ENCODE peak calls at places on chromosomes 4 and X, in five cellular contexts. L, Z, U, M and F are unnamed samples.

GRCh38 chrX:1673337-1673736 is 58.5 kb downstream of the ASMT start:
- DNase-seq in M (peak; percentile 41), L (no peak), U (peak; percentile 44), Z (peak; percentile 64), F (peak; percentile 33)

GRCh38 chrX:66676990-66677389 is 38.1 kb upstream of the EDA2R start:
- DNase-seq in Z (no peak), U (peak; percentile 94), M (no peak), L (no peak), F (no peak)

GRCh38 chr4:102825261-102826071 is 1.9 kb downstream of the UBE2D3 start:
- DNase-seq in L (no peak), M (peak; percentile 6), U (peak; percentile 82), Z (peak; percentile 63), F (peak; percentile 11)

GRCh38 chrX:7215842-7216241 is 67.9 kb upstream of the PUDP start:
- DNase-seq in M (no peak), U (no peak), L (no peak), Z (no peak), F (no peak)

GRCh38 chr4:43843501-43843900 is 605.1 kb downstream of the KCTD8 start:
- DNase-seq in L (no peak), M (no peak), Z (no peak), U (peak; percentile 0), F (no peak)

GRCh38 chrX:136823175-136823574 is 42.4 kb upstream of the ARHGEF6 start:
- DNase-seq in U (peak; percentile 72), M (no peak), L (no peak), Z (no peak), F (no peak)

GRCh38 chr4:82044141-82044993 is 329.4 kb downstream of the HNRNPD start:
- DNase-seq in Z (peak; percentile 18), U (peak; percentile 35), M (peak; percentile 64), L (peak; percentile 68), F (peak; percentile 78)

GRCh38 chr4:108877821-108878220 is 115.0 kb upstream of the ETNPPL start:
- DNase-seq in U (no peak), L (no peak), Z (no peak), M (no peak), F (no peak)

GRCh38 chrX:53091354-53091753 is 2.6 kb upstream of the KANTR start:
- DNase-seq in U (no peak), M (no peak), L (no peak), Z (no peak), F (no peak)

GRCh38 chr4:791201-791865 is 34.6 kb downstream of the CPLX1 start:
- DNase-seq in L (no peak), M (no peak), U (no peak), Z (no peak), F (no peak)

GRCh38 chr4:138275946-138276621 is 33.9 kb upstream of the SLC7A11 start:
- DNase-seq in L (no peak), M (no peak), U (peak; percentile 94), Z (peak; percentile 68), F (no peak)

GRCh38 chr4:53987761-53988171 is 76.6 kb downstream of the CHIC2 start:
- DNase-seq in M (no peak), Z (peak; percentile 3), L (no peak), U (peak; percentile 84), F (no peak)

GRCh38 chr4:6749340-6750171 is 33.0 kb upstream of the KIAA0232 start:
- DNase-seq in U (peak; percentile 44), Z (peak; percentile 82), L (peak; percentile 89), M (no peak), F (no peak)

GRCh38 chr4:189202182-189202868 is 738.3 kb upstream of the FRG1 start:
- DNase-seq in U (peak; percentile 85), Z (peak; percentile 73), M (peak; percentile 53), L (peak; percentile 61), F (peak; percentile 72)

GRCh38 chrX:53087378-53087777 is 5.2 kb downstream of the TSPYL2 start:
- DNase-seq in L (no peak), U (no peak), M (no peak), Z (no peak), F (no peak)

GRCh38 chr4:2948895-2949781 is 14.1 kb downstream of the NOP14 start:
- DNase-seq in M (no peak), Z (peak; percentile 41), U (peak; percentile 43), L (no peak), F (no peak)

GRCh38 chrX:9788908-9789307 is 2.7 kb downstream of the SHROOM2 start:
- DNase-seq in U (peak; percentile 25), Z (peak; percentile 61), L (no peak), M (no peak), F (no peak)

GRCh38 chr4:32985256-32985655 is 2265.1 kb downstream of the PCDH7 start:
- DNase-seq in U (peak; percentile 16), M (no peak), Z (no peak), L (no peak), F (no peak)

GRCh38 chrX:132740316-132741123 is 217.9 kb downstream of the HS6ST2 start:
- DNase-seq in U (no peak), Z (no peak), M (no peak), L (no peak), F (no peak)

GRCh38 chr4:16270654-16271328 is 44.5 kb upstream of the TAPT1 start:
- DNase-seq in Z (peak; percentile 4), M (no peak), U (peak; percentile 10), L (no peak), F (no peak)

GRCh38 chr4:9944431-9945425 is 76.6 kb downstream of the SLC2A9 start:
- DNase-seq in Z (no peak), M (no peak), U (peak; percentile 38), L (peak; percentile 42), F (no peak)

GRCh38 chrX:53294024-53294648 is 12.8 kb upstream of the IQSEC2 start:
- DNase-seq in M (no peak), Z (peak; percentile 32), L (no peak), U (no peak), F (no peak)

GRCh38 chr4:41256740-41257256 is at the start of gene UCHL1:
- DNase-seq in Z (peak; percentile 96), L (no peak), M (peak; percentile 89), U (peak; percentile 80), F (peak; percentile 92)

GRCh38 chr4:1602621-1603412 is 81.3 kb downstream of the FAM53A start:
- DNase-seq in U (no peak), M (no peak), Z (no peak), L (no peak), F (no peak)

GRCh38 chr4:152100378-152101201 is 339.8 kb upstream of the GATB start:
- DNase-seq in Z (no peak), M (no peak), L (no peak), U (no peak), F (no peak)

GRCh38 chr4:109368661-109369060 is 65.0 kb upstream of the SEC24B start:
- DNase-seq in L (no peak), Z (no peak), U (peak; percentile 16), M (no peak), F (no peak)

GRCh38 chr4:25113915-25114904 is 46.0 kb downstream of the SEPSECS start:
- DNase-seq in U (peak; percentile 61), L (no peak), M (no peak), Z (no peak), F (no peak)

DNA sequence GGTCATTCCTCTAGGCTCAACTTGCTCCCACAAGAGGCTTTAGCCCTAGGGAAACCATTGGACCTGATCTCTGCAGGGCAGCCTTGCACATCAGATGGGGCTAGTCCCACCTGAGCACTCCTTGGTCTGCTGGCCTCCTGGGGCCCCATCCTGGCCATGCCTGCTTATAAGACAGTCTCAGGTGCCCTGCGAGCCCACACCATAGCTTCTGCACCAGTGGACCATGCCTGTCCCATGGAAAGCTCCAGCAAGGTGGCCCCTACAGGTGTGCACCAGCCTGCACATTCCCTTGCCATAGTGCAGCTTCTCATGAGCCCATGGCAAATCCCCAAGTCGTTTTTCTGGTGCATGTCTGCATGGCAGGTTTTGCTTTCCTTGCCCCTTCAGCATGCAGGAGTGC is 19.6 kb upstream of the FAAH2 start:
- DNase-seq in L (no peak), U (no peak), Z (no peak), M (no peak), F (no peak)
- TF ChIP-seq CTCF in L (no peak), U (no peak), Z (no peak), M (no peak), F (no peak)

DNA sequence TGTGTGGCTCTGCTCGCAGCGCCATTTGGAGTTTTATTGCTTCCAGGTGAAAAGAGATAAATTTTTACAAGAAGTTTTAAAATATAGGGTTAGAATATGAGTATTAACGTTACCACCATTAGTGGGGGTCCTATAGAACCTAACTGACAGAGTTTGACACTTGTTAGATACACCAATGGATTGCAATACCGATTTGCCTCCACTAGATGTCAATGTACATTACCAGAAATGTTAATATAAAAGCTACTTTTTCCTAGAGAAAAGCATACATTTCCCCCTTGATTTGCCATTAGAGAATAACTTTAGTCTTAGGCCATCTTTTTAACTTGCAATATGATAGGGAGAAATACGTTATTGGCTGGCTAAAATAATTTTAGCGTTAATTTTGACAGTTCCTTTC is 108.4 kb downstream of the LINC00632 start:
- DNase-seq in U (peak; percentile 42), M (peak; percentile 5), L (no peak), Z (peak; percentile 30), F (no peak)
- TF ChIP-seq CTCF in U (peak; percentile 58), M (peak; percentile 70), L (peak; percentile 61), Z (peak; percentile 48), F (peak; percentile 56)

GRCh38 chrX:23338334-23338733 is 3.7 kb downstream of the PTCHD1 start:
- DNase-seq in M (no peak), U (no peak), Z (no peak), L (no peak), F (no peak)

GRCh38 chrX:23344904-23345271 is 10.2 kb downstream of the PTCHD1 start:
- DNase-seq in Z (no peak), U (no peak), M (no peak), L (no peak), F (no peak)

GRCh38 chrX:23344208-23344903 is 9.7 kb downstream of the PTCHD1 start:
- DNase-seq in Z (no peak), M (no peak), L (no peak), U (no peak), F (no peak)

DNA sequence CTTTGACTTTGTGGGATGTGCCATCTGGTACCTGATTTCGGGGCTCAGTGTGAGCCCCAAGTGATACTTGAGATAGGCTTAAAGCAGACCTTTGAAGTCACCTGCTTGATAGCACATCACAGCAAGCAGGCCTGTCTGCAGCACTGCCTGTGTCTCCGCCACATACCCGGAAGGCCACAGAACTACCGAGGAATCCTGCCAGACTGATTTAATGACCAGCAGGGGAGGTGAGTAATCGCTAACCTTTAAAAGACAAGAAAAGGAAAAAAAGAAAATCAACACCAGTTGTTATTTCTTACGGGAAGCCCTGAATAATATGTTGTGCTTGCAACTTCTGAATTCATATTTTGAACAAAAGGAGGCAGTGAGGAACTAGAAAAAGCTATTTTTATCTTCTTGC is 6.8 kb downstream of the PTCHD1 start:
- DNase-seq in L (no peak), M (no peak), Z (no peak), U (no peak), F (peak; percentile 28)
- TF ChIP-seq CTCF in L (no peak), M (peak; percentile 39), Z (no peak), U (no peak), F (peak; percentile 16)

GRCh38 chr4:174631901-174632758 is 109.8 kb upstream of the HPGD start:
- DNase-seq in Z (peak; percentile 62), L (no peak), U (peak; percentile 56), M (no peak), F (peak; percentile 6)
- TF ChIP-seq CTCF in Z (peak; percentile 78), L (peak; percentile 75), U (peak; percentile 80), M (peak; percentile 86), F (peak; percentile 88)